ENCODE peak calls at places on chromosomes 11 and 22, in four cellular contexts. Z is naive thymus-derived CD8-positive, alpha-beta T cell; U is kidney epithelial cell; K is NCI-H1092 treated with DMSO at 0.1 percent for 48 hours. S is an unnamed sample.

GRCh38 chr22:45008853-45009751 is 703 bp downstream of the PHF21B start:
- DNase-seq in Z (no peak), U (no peak), K (no peak), S (no peak)

GRCh38 chr11:1640076-1640946 is 10.7 kb downstream of the KRTAP5-5 start:
- DNase-seq in Z (no peak), U (no peak), K (peak), S (no peak)

GRCh38 chr11:71248251-71248570 is 4.2 kb downstream of the SHANK2 start:
- DNase-seq in Z (no peak), U (no peak), K (no peak), S (no peak)

GRCh38 chr11:19398772-19399542 is 158.2 kb upstream of the E2F8 start:
- DNase-seq in Z (no peak), U (no peak), K (no peak), S (no peak)

GRCh38 chr11:126914941-126915340 is 85.6 kb downstream of the KIRREL3 start:
- DNase-seq in Z (no peak), U (no peak), K (no peak), S (no peak)

GRCh38 chr11:34585870-34586654 is 34.8 kb upstream of the EHF start:
- DNase-seq in Z (no peak), U (no peak), K (peak), S (no peak)

GRCh38 chr11:64419818-64420485 is 61.0 kb downstream of the RPS6KA4 start:
- DNase-seq in Z (no peak), U (no peak), K (no peak), S (no peak)

GRCh38 chr22:38284042-38284402 is 11.2 kb upstream of the TMEM184B start:
- DNase-seq in Z (no peak), U (no peak), K (no peak), S (no peak)

GRCh38 chr11:32821517-32821916 is 8.2 kb upstream of the PRRG4 start:
- DNase-seq in Z (no peak), U (no peak), K (no peak), S (no peak)

GRCh38 chr11:112670806-112671570 is 290.2 kb upstream of the NCAM1 start:
- DNase-seq in Z (no peak), U (no peak), K (no peak), S (no peak)

GRCh38 chr11:91194551-91194950 is 971.7 kb upstream of the CHORDC1 start:
- DNase-seq in Z (no peak), U (no peak), K (no peak), S (no peak)